ENCODE peak calls at places on chromosome 10, in eight cellular contexts. U is hepatocyte; E is cardiac muscle cell; D is WTC11; J is brain microvascular endothelial cell; Y is IMR-90; V is CD8-positive, alpha-beta T cell; R is choroid plexus epithelial cell. L is an unnamed sample.

GRCh38 chr10:98433881-98434732 is 12.6 kb downstream of the HPS1 start:
- DNase-seq in J (peak; percentile 53), U (no peak), D (no peak), Y (peak; percentile 84), V (no peak), R (peak; percentile 55), E (no peak), L (peak; percentile 18)

GRCh38 chr10:120365872-120366271 is 91.2 kb upstream of the PLPP4 start:
- DNase-seq in Y (no peak), V (no peak), E (no peak), J (peak; percentile 15), U (no peak), R (peak; percentile 51), D (no peak), L (no peak)

GRCh38 chr10:78736926-78737618 is 331.7 kb upstream of the ZMIZ1 start:
- DNase-seq in J (no peak), R (no peak), V (no peak), U (no peak), D (no peak), Y (no peak), E (no peak), L (no peak)

GRCh38 chr10:11113156-11113555 is 95.5 kb downstream of the CELF2 start:
- DNase-seq in U (no peak), E (no peak), Y (no peak), R (no peak), D (no peak), J (no peak), V (no peak), L (no peak)

GRCh38 chr10:44164256-44164956 is 220.5 kb downstream of the CXCL12 start:
- DNase-seq in Y (no peak), E (peak; percentile 65), U (no peak), D (no peak), R (no peak), J (no peak), V (no peak), L (no peak)

GRCh38 chr10:112981553-112981952 is 31.5 kb downstream of the TCF7L2 start:
- DNase-seq in V (no peak), Y (no peak), U (no peak), R (no peak), D (no peak), E (no peak), J (peak; percentile 59), L (no peak)

GRCh38 chr10:3372284-3372683 is 199.7 kb upstream of the PITRM1 start:
- DNase-seq in U (no peak), E (no peak), Y (peak; percentile 44), J (peak; percentile 11), D (no peak), R (peak; percentile 25), V (no peak), L (no peak)

GRCh38 chr10:30270247-30270646 is 78.8 kb downstream of the MTPAP start:
- DNase-seq in D (no peak), Y (peak; percentile 13), J (no peak), R (peak; percentile 36), U (no peak), V (no peak), E (no peak), L (no peak)

DNA sequence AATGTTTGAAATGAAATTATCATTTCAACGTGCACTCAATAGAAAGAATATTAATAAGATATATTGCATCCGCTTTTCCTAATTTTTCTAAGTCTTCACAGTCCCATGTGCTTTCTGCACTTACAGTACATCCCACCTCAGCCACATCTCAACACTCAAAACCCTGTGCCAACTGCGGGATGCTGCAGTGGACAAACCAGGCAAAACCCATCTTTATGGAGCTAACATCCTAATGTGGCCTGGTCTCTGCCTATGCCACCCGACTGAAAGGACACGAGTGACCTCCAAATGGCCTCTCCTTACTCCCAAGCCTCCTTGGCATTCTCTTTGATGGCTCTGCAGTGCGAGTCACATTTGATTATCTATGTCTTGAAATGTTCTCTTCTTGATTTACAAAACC is 57.4 kb upstream of the ADRB1 start:
- DNase-seq in E (no peak), U (no peak), Y (no peak), R (no peak), D (no peak), V (no peak), J (no peak), L (no peak)
- TF ChIP-seq CTCF in E (no peak), U (no peak), Y (no peak), R (no peak), D (no peak), V (no peak), J (no peak), L (no peak)

DNA sequence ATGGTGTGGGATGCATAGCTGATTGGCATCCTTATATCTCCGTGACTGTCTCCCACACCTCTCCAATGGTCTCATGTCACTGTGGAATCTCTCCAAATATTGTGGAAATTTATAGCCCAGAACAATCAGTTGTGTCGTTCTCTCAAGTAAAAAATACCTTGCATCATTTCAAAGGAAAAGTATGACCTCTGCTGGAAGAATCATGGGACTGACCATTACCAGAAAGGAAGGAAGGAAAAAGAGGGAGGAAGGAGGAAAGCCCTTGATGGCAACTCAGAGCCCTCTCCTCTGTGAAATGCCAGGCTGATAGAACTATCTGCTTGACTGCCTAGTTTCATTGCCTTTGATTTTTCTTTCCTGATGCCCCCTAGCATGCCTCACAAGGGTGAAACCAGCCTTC is 76.3 kb downstream of the FOXI2 start:
- DNase-seq in D (no peak), E (no peak), U (no peak), V (no peak), Y (no peak), J (no peak), R (peak; percentile 9), L (no peak)
- TF ChIP-seq CTCF in D (no peak), E (no peak), U (peak; percentile 52), V (no peak), Y (no peak), J (no peak), R (peak; percentile 21), L (no peak)

GRCh38 chr10:94440096-94440495 is 37.8 kb downstream of the TBC1D12 start:
- DNase-seq in V (no peak), J (no peak), U (no peak), R (no peak), Y (no peak), E (no peak), D (no peak), L (no peak)

GRCh38 chr10:94443549-94443948 is 41.2 kb downstream of the TBC1D12 start:
- DNase-seq in U (no peak), R (no peak), D (no peak), Y (no peak), J (no peak), V (no peak), E (no peak), L (no peak)

GRCh38 chr10:94443052-94443451 is 40.7 kb downstream of the TBC1D12 start:
- DNase-seq in R (no peak), J (no peak), D (no peak), V (no peak), Y (no peak), U (peak; percentile 7), E (no peak), L (no peak)

GRCh38 chr10:94439275-94439861 is 37.0 kb downstream of the TBC1D12 start:
- DNase-seq in D (peak; percentile 21), R (peak; percentile 47), J (no peak), E (no peak), V (no peak), Y (peak; percentile 3), U (no peak), L (peak; percentile 12)
- TF ChIP-seq CTCF in D (no peak), R (peak; percentile 44), J (peak; percentile 25), E (peak; percentile 11), V (no peak), Y (no peak), U (no peak), L (no peak)

GRCh38 chr10:102641398-102641797 is 2.9 kb upstream of the TRIM8 start:
- DNase-seq in Y (no peak), U (peak; percentile 45), V (no peak), R (no peak), D (no peak), E (no peak), J (no peak), L (no peak)

GRCh38 chr10:102644066-102644645 is at the start of gene TRIM8:
- DNase-seq in D (peak; percentile 54), Y (no peak), R (peak; percentile 57), E (peak; percentile 62), U (peak; percentile 84), V (peak; percentile 47), J (no peak), L (peak; percentile 45)

GRCh38 chr10:102643346-102644065 is 773 bp upstream of the TRIM8 start:
- DNase-seq in V (no peak), E (peak; percentile 75), J (peak; percentile 70), Y (peak; percentile 74), U (peak; percentile 81), R (peak; percentile 82), D (peak; percentile 63), L (peak; percentile 43)

GRCh38 chr10:102641880-102642552 is 2.3 kb upstream of the TRIM8 start:
- DNase-seq in V (peak; percentile 96), Y (peak; percentile 97), D (peak; percentile 99), R (peak; percentile 99), J (peak; percentile 98), E (peak; percentile 99), U (peak; percentile 99), L (peak; percentile 94)

GRCh38 chr10:102642553-102643345 is 1.5 kb upstream of the TRIM8 start:
- DNase-seq in D (peak; percentile 52), J (peak; percentile 56), V (peak; percentile 49), U (peak; percentile 74), R (peak; percentile 60), E (peak; percentile 57), Y (peak; percentile 56), L (peak; percentile 55)
- TF ChIP-seq CTCF in D (no peak), J (no peak), V (no peak), U (no peak), R (no peak), E (no peak), Y (peak; percentile 0), L (no peak)

DNA sequence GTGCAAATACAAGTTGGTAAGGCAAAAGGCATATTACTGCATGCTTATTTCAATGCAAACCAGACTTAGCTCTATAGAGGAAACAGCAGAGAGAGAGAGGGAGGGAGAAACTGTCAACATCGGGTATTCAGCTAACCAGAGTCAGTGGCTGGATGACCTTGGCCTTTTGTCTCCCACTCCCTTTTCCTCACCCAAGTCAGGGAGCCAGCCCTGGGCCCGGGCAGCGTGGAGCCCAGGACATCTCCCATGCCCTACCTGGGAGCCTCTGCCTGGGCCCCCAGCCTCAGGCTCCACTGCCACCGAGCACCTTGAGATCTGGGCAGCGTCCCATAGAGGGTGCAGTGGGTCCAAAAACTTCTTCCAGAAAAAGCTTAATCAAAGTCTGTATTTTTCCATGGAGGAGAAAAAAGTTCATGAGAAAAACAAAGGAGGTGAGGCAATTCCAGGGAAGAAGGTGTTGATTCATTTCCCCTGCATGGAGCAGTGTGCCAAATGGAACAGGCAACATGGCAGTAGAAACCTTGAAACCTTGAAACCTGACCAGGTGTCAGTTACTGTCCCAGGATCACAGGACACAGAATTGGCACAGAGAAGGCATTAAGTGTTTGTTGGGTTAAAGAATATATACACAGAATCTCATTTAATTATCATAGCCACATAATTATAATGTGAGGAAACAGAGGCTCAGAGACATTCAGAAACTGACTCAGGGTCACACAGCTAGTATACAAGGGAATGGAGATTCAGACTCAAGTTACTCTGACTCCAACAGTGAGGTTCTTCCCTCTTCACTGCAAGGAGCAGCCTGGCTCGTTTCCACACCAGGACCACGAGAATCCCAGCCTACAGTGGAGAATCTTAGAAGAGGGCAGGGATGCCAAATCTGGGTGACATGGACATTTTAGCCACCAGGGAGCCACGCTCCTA is 5.8 kb upstream of the NCOA4 start:
- DNase-seq in V (no peak), U (no peak), E (no peak), Y (no peak), R (no peak), J (no peak), D (no peak), L (no peak)
- TF ChIP-seq CTCF in V (no peak), U (no peak), E (no peak), Y (no peak), R (peak; percentile 32), J (peak; percentile 20), D (no peak), L (no peak)

GRCh38 chr10:42755028-42755451 is 27.6 kb upstream of the BMS1 start:
- DNase-seq in E (peak; percentile 2), J (no peak), Y (no peak), U (peak; percentile 17), D (peak; percentile 50), V (no peak), R (no peak), L (peak; percentile 42)
- TF ChIP-seq CTCF in E (peak; percentile 9), J (no peak), Y (no peak), U (peak; percentile 18), D (no peak), V (no peak), R (peak; percentile 17), L (no peak)